ENCODE peak calls at places on chromosomes 16 and 17, in nine cellular contexts. B is A549, Z is ovary, T is tibial nerve, E is K562, N is esophagus muscularis mucosa, U is transverse colon, Q is GM12878, X is sigmoid colon. S is an unnamed sample.

GRCh38 chr16:11354733-11355574 is 9.7 kb downstream of the RMI2 start:
- DNase-seq in B (no peak), U (peak; percentile 28), E (no peak), Q (peak; percentile 79), T (no peak), N (no peak), Z (peak; percentile 59), X (peak; percentile 58), S (no peak)

GRCh38 chr17:58960068-58960467 is 146.6 kb downstream of the TRIM37 start:
- DNase-seq in E (no peak), Z (no peak), T (no peak), X (no peak), N (no peak), B (peak; percentile 61), Q (no peak), U (no peak), S (no peak)

GRCh38 chr16:88373927-88374492 is 8.7 kb upstream of the ZNF469 start:
- DNase-seq in Q (no peak), E (no peak), T (no peak), X (no peak), U (no peak), Z (no peak), B (no peak), N (no peak), S (no peak)

GRCh38 chr16:1308036-1308976 is 1.1 kb upstream of the UBE2I start:
- DNase-seq in X (no peak), E (peak; percentile 93), U (peak; percentile 37), T (no peak), B (peak; percentile 90), Q (no peak), Z (no peak), N (no peak), S (no peak)

GRCh38 chr16:81266680-81267095 is 28.2 kb downstream of the BCO1 start:
- DNase-seq in Q (no peak), B (no peak), X (no peak), U (peak; percentile 73), Z (no peak), T (no peak), E (no peak), N (no peak), S (peak; percentile 69)

GRCh38 chr17:57166803-57167202 is 81.8 kb downstream of the AKAP1 start:
- DNase-seq in Q (no peak), X (no peak), B (no peak), T (no peak), N (no peak), E (no peak), U (no peak), Z (no peak), S (no peak)

GRCh38 chr16:10749680-10750035 is 6.0 kb downstream of the NUBP1 start:
- DNase-seq in B (no peak), T (no peak), Q (no peak), X (no peak), E (no peak), N (no peak), U (no peak), Z (no peak), S (no peak)

GRCh38 chr17:80137131-80137530 is 9.8 kb downstream of the EIF4A3 start:
- DNase-seq in T (no peak), B (no peak), Z (no peak), Q (no peak), E (no peak), X (peak; percentile 46), N (no peak), U (no peak), S (no peak)

GRCh38 chr17:7282752-7283321 is 1.3 kb downstream of the SLC2A4 start:
- DNase-seq in B (no peak), X (peak; percentile 78), Q (no peak), E (no peak), T (no peak), Z (no peak), U (no peak), N (no peak), S (no peak)

GRCh38 chr17:7280519-7281073 is 922 bp upstream of the SLC2A4 start:
- DNase-seq in Z (peak; percentile 89), E (peak; percentile 70), B (peak; percentile 90), Q (peak; percentile 40), X (peak; percentile 91), U (peak; percentile 91), T (peak; percentile 72), N (peak; percentile 96), S (peak; percentile 87)

GRCh38 chr17:7279453-7279852 is 2.1 kb upstream of the SLC2A4 start:
- DNase-seq in T (no peak), E (no peak), Q (no peak), Z (no peak), X (no peak), N (no peak), U (no peak), B (no peak), S (no peak)

GRCh38 chr17:7281953-7282751 is 634 bp downstream of the SLC2A4 start:
- DNase-seq in Z (peak; percentile 75), B (no peak), T (no peak), Q (no peak), U (no peak), E (peak; percentile 35), N (no peak), X (peak; percentile 87), S (no peak)

DNA sequence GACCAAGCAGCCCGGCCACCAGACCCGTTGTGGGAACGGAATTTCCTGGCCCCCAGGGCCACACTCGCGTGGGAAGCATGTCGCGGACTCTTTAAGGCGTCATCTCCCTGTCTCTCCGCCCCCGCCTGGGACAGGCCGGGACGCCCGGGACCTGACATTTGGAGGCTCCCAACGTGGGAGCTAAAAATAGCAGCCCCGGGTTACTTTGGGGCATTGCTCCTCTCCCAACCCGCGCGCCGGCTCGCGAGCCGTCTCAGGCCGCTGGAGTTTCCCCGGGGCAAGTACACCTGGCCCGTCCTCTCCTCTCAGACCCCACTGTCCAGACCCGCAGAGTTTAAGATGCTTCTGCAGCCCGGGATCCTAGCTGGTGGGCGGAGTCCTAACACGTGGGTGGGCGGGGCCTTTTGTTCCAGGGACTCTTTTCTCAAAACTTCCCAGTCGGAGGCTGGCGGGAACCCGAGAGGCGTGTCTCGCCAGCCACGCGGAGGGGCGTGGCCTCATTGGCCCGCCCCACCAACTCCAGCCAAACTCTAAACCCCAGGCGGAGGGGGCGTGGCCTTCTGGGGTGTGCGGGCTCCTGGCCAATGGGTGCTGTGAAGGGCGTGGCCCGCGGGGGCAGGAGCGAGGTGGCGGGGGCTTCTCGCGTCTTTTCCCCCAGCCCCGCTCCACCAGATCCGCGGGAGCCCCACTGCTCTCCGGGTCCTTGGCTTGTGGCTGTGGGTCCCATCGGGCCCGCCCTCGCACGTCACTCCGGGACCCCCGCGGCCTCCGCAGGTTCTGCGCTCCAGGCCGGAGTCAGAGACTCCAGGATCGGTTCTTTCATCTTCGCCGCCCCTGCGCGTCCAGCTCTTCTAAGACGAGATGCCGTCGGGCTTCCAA is at the start of gene SLC2A4:
- DNase-seq in E (peak; percentile 97), N (peak; percentile 99), T (peak; percentile 95), U (peak; percentile 97), Z (peak; percentile 98), X (peak; percentile 98), B (peak; percentile 98), Q (peak; percentile 41), S (peak; percentile 96)
- TF ChIP-seq EP300 in E (no peak), N (no peak), T (peak; percentile 70), U (no peak), Z (no peak), X (peak; percentile 62), B (no peak), Q (no peak), S (peak; percentile 59)

DNA sequence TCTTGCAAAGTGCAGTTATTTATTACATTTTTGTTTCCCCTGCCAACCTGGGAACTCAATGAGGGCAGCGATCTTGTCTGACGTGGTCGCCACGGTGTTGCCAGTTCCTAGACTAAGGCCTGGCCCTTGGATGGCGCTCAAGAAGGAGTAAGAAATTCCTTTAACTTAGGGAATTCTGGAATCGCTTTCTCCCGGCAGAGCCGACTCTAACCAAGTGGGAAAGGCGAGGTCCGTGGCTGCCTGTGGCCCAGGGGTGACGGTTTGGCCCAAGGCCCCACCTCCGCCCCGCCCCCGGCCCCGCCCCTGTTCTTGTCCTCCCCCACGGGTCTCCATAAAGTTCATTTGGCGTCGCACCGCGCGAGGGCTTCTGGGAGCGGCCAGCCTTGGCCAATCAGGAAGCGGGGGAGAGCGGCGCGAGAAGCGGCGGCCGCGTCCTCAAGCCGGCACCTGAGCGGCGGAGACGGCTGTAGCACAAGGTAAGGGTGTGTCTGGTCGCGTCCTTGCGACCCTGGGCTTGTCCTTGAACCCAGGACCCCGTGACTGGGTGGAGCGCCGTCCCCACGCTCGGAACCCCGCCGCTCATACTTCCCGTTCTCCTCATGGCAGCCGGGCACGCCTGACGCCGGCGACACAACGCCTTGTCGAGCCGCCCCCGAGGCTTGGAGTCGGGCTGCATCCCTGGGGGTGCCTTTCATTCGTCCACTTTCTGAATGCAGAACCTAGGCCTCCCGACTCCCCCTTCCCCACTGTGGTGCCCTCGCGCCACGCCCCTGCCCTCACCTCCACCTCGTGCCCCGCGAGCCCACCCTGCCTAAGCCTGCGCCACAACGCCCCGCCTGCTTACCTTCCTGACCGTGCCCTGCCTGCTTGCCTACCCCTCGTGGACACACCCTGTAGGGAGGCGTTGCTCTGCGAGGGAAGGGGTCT is at the start of gene NUP93:
- DNase-seq in N (peak; percentile 98), Z (peak; percentile 92), X (peak; percentile 96), Q (peak; percentile 47), T (peak; percentile 83), B (peak; percentile 92), E (peak; percentile 96), U (peak; percentile 94), S (peak; percentile 94)
- TF ChIP-seq POLR2A in N (peak; percentile 29), Z (no peak), X (peak; percentile 12), Q (peak; percentile 93), T (no peak), B (peak; percentile 86), E (peak; percentile 94), U (peak; percentile 63), S (no peak)

DNA sequence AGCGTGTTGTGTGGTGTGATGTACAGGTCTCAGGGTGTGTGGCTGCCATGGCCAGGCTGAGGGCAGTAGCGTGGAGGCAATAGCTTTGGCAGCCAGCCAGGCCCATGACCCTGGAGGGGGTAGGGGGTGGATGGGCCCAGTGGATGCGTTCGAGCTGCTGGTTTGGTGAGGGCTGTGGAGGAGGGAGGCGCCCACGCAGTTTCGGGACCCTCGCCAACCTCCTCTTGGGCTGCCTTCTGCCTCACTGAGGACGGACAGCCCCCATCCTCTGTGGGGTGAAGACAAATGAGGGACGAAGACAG is 238.6 kb upstream of the GSE1 start:
- DNase-seq in Z (peak; percentile 59), E (no peak), T (no peak), X (no peak), U (no peak), N (no peak), B (no peak), Q (no peak), S (no peak)
- H3K4me1 ChIP-seq in Z (peaks cover 12% of the 10 kb centered on the region), E (peaks cover 100% of the 10 kb centered on the region), T (peaks cover 55% of the 10 kb centered on the region), X (peaks cover 84% of the 10 kb centered on the region), U (peaks cover 79% of the 10 kb centered on the region), N (peaks cover 51% of the 10 kb centered on the region), B (peaks cover 17% of the 10 kb centered on the region), Q (no peaks in the 10 kb centered on the region), S (peaks cover 74% of the 10 kb centered on the region)

DNA sequence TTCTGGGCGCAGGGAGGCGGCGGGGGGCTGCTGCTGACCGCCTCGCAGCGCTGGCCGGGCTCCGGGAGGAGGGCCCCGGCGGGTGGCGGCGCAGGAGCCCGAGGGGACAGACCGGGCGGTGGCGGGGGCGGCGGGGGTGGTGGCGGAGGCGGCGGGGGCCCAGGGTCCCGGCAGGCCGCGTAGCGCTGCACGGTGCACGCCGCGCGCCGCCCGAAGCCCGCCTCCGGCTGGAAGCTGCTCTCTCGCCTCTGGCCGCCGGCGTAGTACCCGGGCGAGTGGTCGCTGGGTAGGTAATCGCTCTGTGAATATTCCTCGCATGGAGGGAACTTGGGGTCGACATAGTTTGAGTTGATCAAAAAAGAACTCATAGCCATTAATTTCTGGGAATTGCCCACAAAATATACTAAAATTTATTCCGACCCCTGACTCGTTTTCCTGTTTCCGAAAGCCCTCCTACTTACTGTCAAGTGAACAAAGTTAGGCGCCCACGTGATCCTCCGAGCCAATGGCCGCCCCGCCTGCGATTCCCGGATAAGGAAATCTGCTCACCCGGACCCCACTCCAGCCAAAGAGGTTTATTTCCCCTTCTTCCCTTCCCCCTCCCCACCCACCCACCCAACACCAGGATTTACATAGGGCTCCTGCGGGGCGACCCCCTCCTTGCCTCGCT is at the start of gene HOXB4:
- DNase-seq in N (peak; percentile 98), B (no peak), T (peak; percentile 67), X (peak; percentile 95), Q (peak; percentile 43), E (peak; percentile 87), Z (no peak), U (peak; percentile 80), S (peak; percentile 59)
- TF ChIP-seq EP300 in N (no peak), B (no peak), T (no peak), X (no peak), Q (no peak), E (no peak), Z (no peak), U (no peak), S (no peak)